ENCODE peak calls at places on chromosomes 5 and 9, in seven cellular contexts. W is Peyer's patch, O is ascending aorta, F is uterus, I is ovary, Z is endodermal cell, L is astrocyte. X is an unnamed sample. For H3K4me1 and H3K9me3, the result is how much of the 10 kb centered on the place peaks cover.

GRCh38 chr9:137020771-137021573 is 7.1 kb downstream of the ABCA2 start:
- DNase-seq in W (no peak), O (no peak), F (no peak), I (no peak), Z (no peak), L (no peak), X (no peak)

GRCh38 chr5:171642894-171643293 is 142.7 kb upstream of the SMIM23 start:
- DNase-seq in W (no peak), O (no peak), F (no peak), I (no peak), Z (no peak), L (no peak), X (no peak)

GRCh38 chr9:109072133-109072692 is 47.5 kb downstream of the TMEM245 start:
- DNase-seq in W (no peak), O (no peak), F (no peak), I (peak), Z (no peak), L (no peak), X (no peak)

GRCh38 chr5:136984772-136985455 is 514.2 kb downstream of the SPOCK1 start:
- DNase-seq in W (no peak), O (no peak), F (no peak), I (no peak), Z (no peak), L (no peak), X (no peak)

GRCh38 chr9:129869585-129870501 is 34.6 kb downstream of the USP20 start:
- DNase-seq in W (no peak), O (no peak), F (no peak), I (no peak), Z (no peak), L (no peak), X (no peak)

GRCh38 chr9:99050292-99050911 is 54.5 kb upstream of the TGFBR1 start:
- DNase-seq in W (no peak), O (no peak), F (no peak), I (no peak), Z (no peak), L (peak), X (no peak)

GRCh38 chr5:74950836-74951515 is 84.8 kb upstream of the FAM169A start:
- DNase-seq in W (no peak), O (no peak), F (no peak), I (no peak), Z (no peak), L (no peak), X (no peak)

GRCh38 chr9:133090187-133090586 is 28.4 kb downstream of the CEL start:
- DNase-seq in W (no peak), O (no peak), F (no peak), I (no peak), Z (no peak), L (no peak), X (no peak)

GRCh38 chr5:64872044-64872443 is 103.3 kb downstream of the CWC27 start:
- DNase-seq in W (no peak), O (no peak), F (no peak), I (no peak), Z (no peak), L (peak), X (no peak)

GRCh38 chr9:84002344-84002743 is 21.7 kb downstream of the RMI1 start:
- DNase-seq in W (no peak), O (no peak), F (no peak), I (no peak), Z (no peak), L (peak), X (no peak)

GRCh38 chr9:104993291-104993963 is 65.5 kb upstream of the ABCA1 start:
- DNase-seq in W (peak), O (peak), F (peak), I (no peak), Z (peak), L (peak), X (peak)

GRCh38 chr5:65395526-65396155 is 86.1 kb downstream of the ADAMTS6 start:
- DNase-seq in W (no peak), O (no peak), F (no peak), I (no peak), Z (no peak), L (peak), X (no peak)

GRCh38 chr9:4026925-4027324 is 272.9 kb downstream of the GLIS3 start:
- DNase-seq in W (no peak), O (no peak), F (no peak), I (no peak), Z (no peak), L (no peak), X (no peak)

GRCh38 chr5:88944751-88945507 is 61.9 kb upstream of the MEF2C start:
- DNase-seq in W (no peak), O (no peak), F (no peak), I (no peak), Z (no peak), L (peak), X (no peak)

GRCh38 chr5:179614745-179615144 is 8.7 kb downstream of the HNRNPH1 start:
- DNase-seq in W (no peak), O (no peak), F (no peak), I (no peak), Z (no peak), L (no peak), X (no peak)
- H3K4me1 ChIP-seq in W (under half), O (under half), F (under half), I (under half), Z (under half), L (under half), X (under half)

DNA sequence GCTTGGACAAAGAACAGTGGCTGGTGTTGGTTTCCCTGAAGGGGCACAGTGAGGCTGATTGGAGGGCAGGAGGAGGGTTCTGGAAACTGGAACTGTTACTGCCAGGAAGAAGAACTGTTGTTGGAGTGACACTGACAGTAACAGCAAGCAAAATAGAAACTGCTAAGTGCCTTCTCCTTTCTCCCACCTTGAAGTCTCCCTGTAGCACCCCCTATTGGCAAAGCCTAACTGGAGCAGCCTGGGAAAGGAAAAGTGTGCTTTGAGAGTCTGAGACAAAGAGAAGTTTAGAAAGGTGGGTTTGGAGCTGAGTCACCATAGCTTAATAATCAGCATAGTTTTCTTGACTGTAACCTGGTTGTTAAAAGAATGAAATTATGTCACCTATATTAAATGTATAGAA is 2.5 kb upstream of the TMEM174 start:
- DNase-seq in W (no peak), O (no peak), F (no peak), I (no peak), Z (peak), L (no peak), X (no peak)
- TF ChIP-seq CTCF in W (peak), O (no peak), F (no peak), I (no peak), Z (peak), L (peak), X (no peak)

GRCh38 chr5:164962302-164962961 is 1457.0 kb downstream of the MAT2B start:
- DNase-seq in W (no peak), O (no peak), F (no peak), I (no peak), Z (no peak), L (peak), X (no peak)

GRCh38 chr5:164972973-164973372 is 1467.6 kb downstream of the MAT2B start:
- DNase-seq in W (no peak), O (no peak), F (no peak), I (no peak), Z (no peak), L (no peak), X (no peak)

DNA sequence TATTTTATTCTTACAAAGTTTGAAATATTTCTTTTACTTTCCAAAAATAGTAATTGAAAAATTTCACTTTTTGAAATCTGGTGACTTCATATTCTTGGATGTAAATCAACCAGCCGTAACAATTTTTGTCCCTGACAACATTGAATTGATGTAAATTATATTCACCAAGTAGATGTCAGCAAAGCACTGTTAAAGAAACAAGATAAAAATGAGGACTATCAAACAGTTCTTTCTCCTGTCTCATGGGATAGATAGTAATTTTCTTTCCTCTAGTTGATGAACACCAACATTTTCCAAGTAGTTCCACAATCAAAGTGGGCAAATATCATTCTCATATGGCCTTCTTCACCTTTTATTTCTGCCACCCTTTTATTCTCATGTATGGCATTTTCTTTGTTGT is 1461.9 kb downstream of the MAT2B start:
- DNase-seq in W (no peak), O (no peak), F (no peak), I (no peak), Z (no peak), L (no peak), X (no peak)
- H3K9me3 ChIP-seq in W (under half), O (under half), F (under half), I (under half), Z (under half), L (under half), X (under half)

DNA sequence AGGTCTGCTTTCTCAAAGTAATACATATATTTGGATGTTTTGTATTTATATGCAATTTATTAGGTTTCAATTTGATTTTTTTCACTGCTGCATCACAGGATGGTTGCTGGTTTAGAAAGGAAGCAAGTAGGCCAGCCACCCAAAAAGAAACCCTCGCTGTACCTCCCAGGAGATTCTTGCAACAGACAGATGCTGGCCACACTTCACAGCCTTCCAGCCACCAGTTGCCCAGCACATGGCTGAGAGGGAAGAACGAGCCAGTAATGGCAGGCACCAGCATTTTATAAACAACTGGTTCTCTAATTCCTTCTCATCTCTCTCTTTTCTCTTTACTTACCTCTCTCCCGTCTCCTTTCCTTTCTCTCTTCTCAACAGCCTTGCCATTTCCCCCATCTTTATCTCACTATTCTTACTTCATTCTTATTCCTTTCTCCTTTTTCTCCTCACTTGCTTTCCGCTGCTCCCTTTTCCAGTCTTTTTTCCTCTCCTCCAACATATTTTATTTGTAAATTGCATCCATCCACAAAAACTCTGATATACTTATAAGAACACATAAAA is 38.9 kb downstream of the EFNA5 start:
- DNase-seq in W (no peak), O (no peak), F (no peak), I (no peak), Z (no peak), L (no peak), X (no peak)
- H3K4me1 ChIP-seq in W (under half), O (under half), F (under half), I (under half), Z (under half), L (under half), X (under half)